ENCODE peak calls at places on chromosomes 16 and 17, in six cellular contexts. I is right lobe of liver, V is suprapubic skin, N is OCI-LY7, Q is lung, J is heart left ventricle. O is an unnamed sample.

GRCh38 chr17:72421128-72422092 is 300.6 kb downstream of the SOX9 start:
- DNase-seq in I (no peak), V (no peak), N (peak; percentile 4), Q (peak; percentile 51), J (no peak), O (no peak)

GRCh38 chr16:12095275-12096161 is 119.0 kb downstream of the SNX29 start:
- DNase-seq in I (peak; percentile 66), V (peak; percentile 80), N (peak; percentile 79), Q (peak; percentile 64), J (peak; percentile 78), O (no peak)

GRCh38 chr16:75251280-75252048 is at the start of gene BCAR1:
- DNase-seq in I (peak; percentile 93), V (no peak), N (peak; percentile 77), Q (peak; percentile 85), J (peak; percentile 91), O (no peak)

GRCh38 chr17:34675143-34675542 is 95.8 kb downstream of the TMEM132E start:
- DNase-seq in I (no peak), V (no peak), N (no peak), Q (no peak), J (no peak), O (no peak)

GRCh38 chr16:13898233-13898632 is 21.7 kb upstream of the ERCC4 start:
- DNase-seq in I (no peak), V (no peak), N (no peak), Q (no peak), J (peak; percentile 37), O (no peak)

GRCh38 chr17:27651411-27652345 is 20.7 kb downstream of the LGALS9 start:
- DNase-seq in I (peak; percentile 62), V (peak; percentile 79), N (peak; percentile 33), Q (peak; percentile 66), J (peak; percentile 54), O (no peak)

GRCh38 chr16:61937646-61938045 is 98.6 kb downstream of the CDH8 start:
- DNase-seq in I (no peak), V (no peak), N (no peak), Q (no peak), J (no peak), O (no peak)

GRCh38 chr16:56337131-56337857 is 88.1 kb downstream of the AMFR start:
- DNase-seq in I (peak; percentile 43), V (no peak), N (no peak), Q (no peak), J (no peak), O (no peak)

GRCh38 chr17:34884597-34884996 is 76.7 kb downstream of the CCT6B start:
- DNase-seq in I (no peak), V (no peak), N (no peak), Q (no peak), J (no peak), O (no peak)

GRCh38 chr16:88287219-88287618 is 95.5 kb upstream of the ZNF469 start:
- DNase-seq in I (no peak), V (no peak), N (peak; percentile 24), Q (no peak), J (no peak), O (no peak)

GRCh38 chr16:64540449-64540848 is 581.4 kb downstream of the CDH11 start:
- DNase-seq in I (no peak), V (no peak), N (no peak), Q (no peak), J (no peak), O (no peak)
- H3K9me3 ChIP-seq in I (no peaks in the 10 kb centered on the region), V (no peaks in the 10 kb centered on the region), N (no peaks in the 10 kb centered on the region), Q (no peaks in the 10 kb centered on the region), J (no peaks in the 10 kb centered on the region), O (no peaks in the 10 kb centered on the region)

DNA sequence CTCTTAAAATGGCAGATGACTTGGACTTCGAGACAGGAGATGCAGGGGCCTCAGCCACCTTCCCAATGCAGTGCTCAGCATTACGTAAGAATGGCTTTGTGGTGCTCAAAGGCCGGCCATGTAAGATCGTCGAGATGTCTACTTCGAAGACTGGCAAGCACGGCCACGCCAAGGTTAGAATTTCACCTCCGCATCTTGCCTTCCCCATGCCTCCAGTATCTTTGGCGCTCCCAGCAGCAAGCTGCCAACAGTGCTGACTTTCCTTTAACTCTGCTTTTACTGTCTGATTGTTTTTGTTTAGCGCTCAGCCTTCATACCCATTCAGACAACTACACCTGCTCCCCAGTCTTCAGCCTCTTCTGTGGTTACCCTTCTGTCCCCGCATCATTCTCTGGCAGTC is 2.2 kb downstream of the EIF5A start:
- DNase-seq in I (no peak), V (no peak), N (no peak), Q (no peak), J (no peak), O (no peak)
- H3K4me1 ChIP-seq in I (peaks cover 21% of the 10 kb centered on the region), V (peaks cover 57% of the 10 kb centered on the region), N (peaks cover 60% of the 10 kb centered on the region), Q (peaks cover 23% of the 10 kb centered on the region), J (peaks cover 57% of the 10 kb centered on the region), O (peaks cover 25% of the 10 kb centered on the region)

DNA sequence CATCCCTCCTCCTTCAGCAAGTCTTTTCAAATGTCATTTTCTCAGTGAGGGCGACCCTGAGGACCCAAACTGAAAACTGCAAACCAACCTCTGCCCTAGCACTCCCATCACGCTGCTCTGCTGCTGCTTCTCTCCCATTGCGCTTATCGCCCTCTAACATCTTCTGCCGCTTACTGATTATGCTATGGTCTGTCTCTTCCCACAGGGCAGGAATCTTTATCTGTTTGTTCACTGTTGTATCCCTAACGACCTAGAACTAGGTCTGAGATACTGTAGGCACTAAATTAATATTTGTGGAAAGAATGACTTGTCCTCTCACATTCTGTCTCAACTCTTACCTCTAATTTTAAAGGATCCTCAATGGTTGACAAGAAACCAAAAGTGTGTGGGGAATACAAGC is 12.5 kb downstream of the ZSCAN32 start:
- DNase-seq in I (no peak), V (no peak), N (no peak), Q (no peak), J (no peak), O (no peak)
- H3K9me3 ChIP-seq in I (peaks cover 15% of the 10 kb centered on the region), V (peaks cover 50% of the 10 kb centered on the region), N (no peaks in the 10 kb centered on the region), Q (peaks cover 18% of the 10 kb centered on the region), J (peaks cover 39% of the 10 kb centered on the region), O (peaks cover 80% of the 10 kb centered on the region)

DNA sequence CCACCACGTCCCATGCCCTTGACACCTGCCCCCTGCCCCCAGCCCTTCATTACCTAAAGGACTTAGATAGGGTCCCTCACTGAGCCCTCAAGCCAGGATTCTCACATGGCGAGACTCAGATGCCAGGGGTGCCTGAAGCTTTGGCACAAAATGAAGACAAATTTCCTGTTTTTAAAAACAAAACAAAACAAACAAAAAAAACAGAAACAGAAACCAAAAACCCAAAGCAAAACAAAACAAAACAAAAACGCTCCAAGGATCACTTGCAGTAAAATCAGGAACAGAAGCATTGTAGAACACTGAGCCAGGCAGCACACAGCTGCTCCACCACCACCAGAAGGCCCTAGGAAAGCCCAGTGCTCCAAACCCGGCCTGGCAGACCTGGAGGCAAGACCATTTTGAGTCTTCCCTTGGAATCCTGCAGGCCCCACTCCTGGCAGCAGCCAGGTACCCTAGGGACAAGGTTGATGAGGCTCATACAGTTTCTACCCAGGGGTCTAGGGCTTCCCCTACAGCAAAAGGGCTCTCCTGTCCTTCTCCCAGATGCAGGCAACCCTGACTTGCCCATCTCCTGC is 20.8 kb downstream of the MYO18A start:
- DNase-seq in I (no peak), V (no peak), N (no peak), Q (no peak), J (no peak), O (no peak)
- H3K4me1 ChIP-seq in I (peaks cover 99% of the 10 kb centered on the region), V (peaks cover 66% of the 10 kb centered on the region), N (no peaks in the 10 kb centered on the region), Q (peaks cover 7% of the 10 kb centered on the region), J (peaks cover 74% of the 10 kb centered on the region), O (peaks cover 58% of the 10 kb centered on the region)

GRCh38 chr17:55144518-55144917 is 120.2 kb upstream of the HLF start:
- DNase-seq in I (no peak), V (no peak), N (no peak), Q (no peak), J (no peak), O (no peak)
- H3K9me3 ChIP-seq in I (no peaks in the 10 kb centered on the region), V (no peaks in the 10 kb centered on the region), N (no peaks in the 10 kb centered on the region), Q (no peaks in the 10 kb centered on the region), J (no peaks in the 10 kb centered on the region), O (no peaks in the 10 kb centered on the region)

O was measured in thoracic aorta.